ENCODE peak calls at places on chromosomes 6 and 20, in four cellular contexts. One of them, this sample, is unnamed.
A peak's percentile ranks its signal among the peaks of the same experiment; 100 is the strongest.

GRCh38 chr6:146367061-146367460 is 176.6 kb upstream of the RAB32 start:
- DNase-seq in DMS153: no peak
- DNase-seq in stimulated activated CD4-positive, alpha-beta T cell treated with anti-CD3 and anti-CD28 coated beads, Interleukin-4, amount 100 ng/mL, for 1 hour: no peak
- DNase-seq in activated CD4-positive, CD25-positive, alpha-beta regulatory T cell treated with anti-CD3 and anti-CD28 coated beads, Interleukin-2, amount 50 U/mL, for 72 hours: no peak
- DNase-seq in this sample: no peak

GRCh38 chr6:63649269-63649668 is 13.7 kb downstream of the PHF3 start:
- DNase-seq in DMS153: no peak
- DNase-seq in stimulated activated CD4-positive, alpha-beta T cell treated with anti-CD3 and anti-CD28 coated beads, Interleukin-4, amount 100 ng/mL, for 1 hour: no peak
- DNase-seq in activated CD4-positive, CD25-positive, alpha-beta regulatory T cell treated with anti-CD3 and anti-CD28 coated beads, Interleukin-2, amount 50 U/mL, for 72 hours: no peak
- DNase-seq in this sample: no peak

GRCh38 chr20:10508060-10508459 is 73.0 kb downstream of the SLX4IP start:
- DNase-seq in DMS153: no peak
- DNase-seq in stimulated activated CD4-positive, alpha-beta T cell treated with anti-CD3 and anti-CD28 coated beads, Interleukin-4, amount 100 ng/mL, for 1 hour: no peak
- DNase-seq in activated CD4-positive, CD25-positive, alpha-beta regulatory T cell treated with anti-CD3 and anti-CD28 coated beads, Interleukin-2, amount 50 U/mL, for 72 hours: no peak
- DNase-seq in this sample: no peak

GRCh38 chr6:6722195-6722594 is 133.7 kb downstream of the LY86 start:
- DNase-seq in DMS153: no peak
- DNase-seq in stimulated activated CD4-positive, alpha-beta T cell treated with anti-CD3 and anti-CD28 coated beads, Interleukin-4, amount 100 ng/mL, for 1 hour: no peak
- DNase-seq in activated CD4-positive, CD25-positive, alpha-beta regulatory T cell treated with anti-CD3 and anti-CD28 coated beads, Interleukin-2, amount 50 U/mL, for 72 hours: no peak
- DNase-seq in this sample: no peak

GRCh38 chr6:55009114-55009513 is 162.5 kb downstream of the FAM83B start:
- DNase-seq in DMS153: no peak
- DNase-seq in stimulated activated CD4-positive, alpha-beta T cell treated with anti-CD3 and anti-CD28 coated beads, Interleukin-4, amount 100 ng/mL, for 1 hour: no peak
- DNase-seq in activated CD4-positive, CD25-positive, alpha-beta regulatory T cell treated with anti-CD3 and anti-CD28 coated beads, Interleukin-2, amount 50 U/mL, for 72 hours: no peak
- DNase-seq in this sample: no peak

GRCh38 chr6:150751296-150751695 is 114.2 kb upstream of the MTHFD1L start:
- DNase-seq in DMS153: no peak
- DNase-seq in stimulated activated CD4-positive, alpha-beta T cell treated with anti-CD3 and anti-CD28 coated beads, Interleukin-4, amount 100 ng/mL, for 1 hour: no peak
- DNase-seq in activated CD4-positive, CD25-positive, alpha-beta regulatory T cell treated with anti-CD3 and anti-CD28 coated beads, Interleukin-2, amount 50 U/mL, for 72 hours: no peak
- DNase-seq in this sample: no peak

GRCh38 chr20:9441948-9442347 is 72.4 kb upstream of the LAMP5 start:
- DNase-seq in DMS153: no peak
- DNase-seq in stimulated activated CD4-positive, alpha-beta T cell treated with anti-CD3 and anti-CD28 coated beads, Interleukin-4, amount 100 ng/mL, for 1 hour: no peak
- DNase-seq in activated CD4-positive, CD25-positive, alpha-beta regulatory T cell treated with anti-CD3 and anti-CD28 coated beads, Interleukin-2, amount 50 U/mL, for 72 hours: no peak
- DNase-seq in this sample: no peak

GRCh38 chr6:137313928-137314855 is 95.0 kb upstream of the IFNGR1 start:
- DNase-seq in DMS153: peak; percentile 12
- DNase-seq in stimulated activated CD4-positive, alpha-beta T cell treated with anti-CD3 and anti-CD28 coated beads, Interleukin-4, amount 100 ng/mL, for 1 hour: peak; percentile 73
- DNase-seq in activated CD4-positive, CD25-positive, alpha-beta regulatory T cell treated with anti-CD3 and anti-CD28 coated beads, Interleukin-2, amount 50 U/mL, for 72 hours: peak; percentile 61
- DNase-seq in this sample: peak; percentile 84

GRCh38 chr6:38509713-38510112 is 130.0 kb downstream of the BTBD9 start:
- DNase-seq in DMS153: no peak
- DNase-seq in stimulated activated CD4-positive, alpha-beta T cell treated with anti-CD3 and anti-CD28 coated beads, Interleukin-4, amount 100 ng/mL, for 1 hour: no peak
- DNase-seq in activated CD4-positive, CD25-positive, alpha-beta regulatory T cell treated with anti-CD3 and anti-CD28 coated beads, Interleukin-2, amount 50 U/mL, for 72 hours: no peak
- DNase-seq in this sample: no peak

GRCh38 chr6:64334646-64335045 is 699.0 kb downstream of the PHF3 start:
- DNase-seq in DMS153: no peak
- DNase-seq in stimulated activated CD4-positive, alpha-beta T cell treated with anti-CD3 and anti-CD28 coated beads, Interleukin-4, amount 100 ng/mL, for 1 hour: no peak
- DNase-seq in activated CD4-positive, CD25-positive, alpha-beta regulatory T cell treated with anti-CD3 and anti-CD28 coated beads, Interleukin-2, amount 50 U/mL, for 72 hours: no peak
- DNase-seq in this sample: no peak

GRCh38 chr20:24782801-24783630 is 166.1 kb upstream of the CST7 start:
- DNase-seq in DMS153: no peak
- DNase-seq in stimulated activated CD4-positive, alpha-beta T cell treated with anti-CD3 and anti-CD28 coated beads, Interleukin-4, amount 100 ng/mL, for 1 hour: no peak
- DNase-seq in activated CD4-positive, CD25-positive, alpha-beta regulatory T cell treated with anti-CD3 and anti-CD28 coated beads, Interleukin-2, amount 50 U/mL, for 72 hours: no peak
- DNase-seq in this sample: peak; percentile 13

GRCh38 chr6:157632821-157633220 is 190.2 kb upstream of the SNX9 start:
- DNase-seq in DMS153: no peak
- DNase-seq in stimulated activated CD4-positive, alpha-beta T cell treated with anti-CD3 and anti-CD28 coated beads, Interleukin-4, amount 100 ng/mL, for 1 hour: no peak
- DNase-seq in activated CD4-positive, CD25-positive, alpha-beta regulatory T cell treated with anti-CD3 and anti-CD28 coated beads, Interleukin-2, amount 50 U/mL, for 72 hours: no peak
- DNase-seq in this sample: no peak

GRCh38 chr20:19813839-19814238 is 55.8 kb downstream of the RIN2 start:
- DNase-seq in DMS153: no peak
- DNase-seq in stimulated activated CD4-positive, alpha-beta T cell treated with anti-CD3 and anti-CD28 coated beads, Interleukin-4, amount 100 ng/mL, for 1 hour: no peak
- DNase-seq in activated CD4-positive, CD25-positive, alpha-beta regulatory T cell treated with anti-CD3 and anti-CD28 coated beads, Interleukin-2, amount 50 U/mL, for 72 hours: no peak
- DNase-seq in this sample: no peak

GRCh38 chr6:149334682-149335160 is 17.2 kb downstream of the TAB2 start:
- DNase-seq in DMS153: no peak
- DNase-seq in stimulated activated CD4-positive, alpha-beta T cell treated with anti-CD3 and anti-CD28 coated beads, Interleukin-4, amount 100 ng/mL, for 1 hour: no peak
- DNase-seq in activated CD4-positive, CD25-positive, alpha-beta regulatory T cell treated with anti-CD3 and anti-CD28 coated beads, Interleukin-2, amount 50 U/mL, for 72 hours: no peak
- DNase-seq in this sample: no peak

GRCh38 chr6:137031122-137031521 is 13.6 kb downstream of the IL20RA start:
- DNase-seq in DMS153: no peak
- DNase-seq in stimulated activated CD4-positive, alpha-beta T cell treated with anti-CD3 and anti-CD28 coated beads, Interleukin-4, amount 100 ng/mL, for 1 hour: no peak
- DNase-seq in activated CD4-positive, CD25-positive, alpha-beta regulatory T cell treated with anti-CD3 and anti-CD28 coated beads, Interleukin-2, amount 50 U/mL, for 72 hours: no peak
- DNase-seq in this sample: no peak

GRCh38 chr20:48403362-48403761 is 424.4 kb downstream of the PREX1 start:
- DNase-seq in DMS153: peak; percentile 62
- DNase-seq in stimulated activated CD4-positive, alpha-beta T cell treated with anti-CD3 and anti-CD28 coated beads, Interleukin-4, amount 100 ng/mL, for 1 hour: no peak
- DNase-seq in activated CD4-positive, CD25-positive, alpha-beta regulatory T cell treated with anti-CD3 and anti-CD28 coated beads, Interleukin-2, amount 50 U/mL, for 72 hours: no peak
- DNase-seq in this sample: no peak

GRCh38 chr20:61891476-61891875 is 174.2 kb downstream of the TAF4 start:
- DNase-seq in DMS153: no peak
- DNase-seq in stimulated activated CD4-positive, alpha-beta T cell treated with anti-CD3 and anti-CD28 coated beads, Interleukin-4, amount 100 ng/mL, for 1 hour: no peak
- DNase-seq in activated CD4-positive, CD25-positive, alpha-beta regulatory T cell treated with anti-CD3 and anti-CD28 coated beads, Interleukin-2, amount 50 U/mL, for 72 hours: no peak
- DNase-seq in this sample: peak; percentile 16

This sample was measured in left ventricle myocardium superior.